ENCODE peak calls at places on chromosomes 5 and 9, in five cellular contexts. N, J, Q, G and X are unnamed samples.

GRCh38 chr9:4537581-4537980 is 47.3 kb downstream of the SLC1A1 start:
- DNase-seq in N (no peak), J (no peak), Q (no peak), G (no peak), X (no peak)

GRCh38 chr9:75504721-75505120 is 385.8 kb upstream of the PCSK5 start:
- DNase-seq in N (no peak), J (no peak), Q (no peak), G (no peak), X (no peak)

GRCh38 chr5:65986050-65986451 is 59.7 kb downstream of the ERBIN start:
- DNase-seq in N (no peak), J (peak; percentile 77), Q (peak; percentile 91), G (peak; percentile 86), X (no peak)

GRCh38 chr5:91301459-91301858 is 81.7 kb downstream of the ARRDC3 start:
- DNase-seq in N (no peak), J (no peak), Q (peak; percentile 53), G (peak; percentile 67), X (no peak)

GRCh38 chr5:72291601-72292000 is 28.4 kb downstream of the MRPS27 start:
- DNase-seq in N (no peak), J (no peak), Q (no peak), G (no peak), X (no peak)

GRCh38 chr9:116860509-116861120 is 173.5 kb downstream of the TRIM32 start:
- DNase-seq in N (no peak), J (peak; percentile 39), Q (peak; percentile 63), G (peak; percentile 63), X (peak; percentile 51)

GRCh38 chr5:157558089-157558595 is 17.4 kb downstream of the ADAM19 start:
- DNase-seq in N (no peak), J (peak; percentile 94), Q (peak; percentile 86), G (peak; percentile 77), X (no peak)

GRCh38 chr5:169942181-169942580 is 38.1 kb downstream of the INSYN2B start:
- DNase-seq in N (no peak), J (no peak), Q (no peak), G (no peak), X (no peak)

GRCh38 chr9:6781476-6781875 is 23.7 kb downstream of the KDM4C start:
- DNase-seq in N (no peak), J (no peak), Q (peak; percentile 16), G (no peak), X (no peak)

GRCh38 chr9:76395381-76395780 is 1.2 kb upstream of the RFK start:
- DNase-seq in N (no peak), J (no peak), Q (no peak), G (no peak), X (no peak)

GRCh38 chr9:76987594-76988200 is 31.8 kb upstream of the FOXB2 start:
- DNase-seq in N (no peak), J (peak; percentile 43), Q (peak; percentile 44), G (peak; percentile 49), X (peak; percentile 39)

GRCh38 chr9:83623634-83623991 is 670 bp downstream of the IDNK start:
- DNase-seq in N (no peak), J (peak; percentile 33), Q (no peak), G (no peak), X (peak; percentile 23)

GRCh38 chr9:84266087-84266561 is 74.4 kb downstream of the SLC28A3 start:
- DNase-seq in N (no peak), J (no peak), Q (no peak), G (no peak), X (peak; percentile 13)

GRCh38 chr5:149063017-149063687 is at the start of gene SH3TC2:
- DNase-seq in N (peak; percentile 59), J (peak; percentile 52), Q (peak; percentile 61), G (peak; percentile 31), X (no peak)

GRCh38 chr9:131410051-131410491 is 16.2 kb downstream of the PRRC2B start:
- DNase-seq in N (no peak), J (peak; percentile 46), Q (peak; percentile 55), G (peak; percentile 72), X (no peak)

GRCh38 chr5:34657550-34657921 is 1.4 kb downstream of the RAI14 start:
- DNase-seq in N (peak; percentile 44), J (peak; percentile 50), Q (peak; percentile 42), G (peak; percentile 54), X (no peak)

GRCh38 chr5:1152156-1152555 is 40.3 kb upstream of the SLC12A7 start:
- DNase-seq in N (no peak), J (no peak), Q (no peak), G (no peak), X (no peak)

GRCh38 chr9:76322810-76323209 is 71.4 kb downstream of the RFK start:
- DNase-seq in N (no peak), J (no peak), Q (no peak), G (no peak), X (no peak)

GRCh38 chr9:134171316-134172197 is 7.2 kb upstream of the RNU6ATAC start:
- DNase-seq in N (no peak), J (peak; percentile 24), Q (peak; percentile 28), G (peak; percentile 70), X (no peak)

GRCh38 chr5:132500244-132500930 is 9.8 kb upstream of the IRF1 start:
- DNase-seq in N (no peak), J (no peak), Q (no peak), G (no peak), X (no peak)

GRCh38 chr5:124738751-124739559 is 7.5 kb downstream of the ZNF608 start:
- DNase-seq in N (no peak), J (no peak), Q (no peak), G (no peak), X (no peak)
- TF ChIP-seq CTCF in N (no peak), J (peak; percentile 8), Q (no peak), G (no peak), X (no peak)

DNA sequence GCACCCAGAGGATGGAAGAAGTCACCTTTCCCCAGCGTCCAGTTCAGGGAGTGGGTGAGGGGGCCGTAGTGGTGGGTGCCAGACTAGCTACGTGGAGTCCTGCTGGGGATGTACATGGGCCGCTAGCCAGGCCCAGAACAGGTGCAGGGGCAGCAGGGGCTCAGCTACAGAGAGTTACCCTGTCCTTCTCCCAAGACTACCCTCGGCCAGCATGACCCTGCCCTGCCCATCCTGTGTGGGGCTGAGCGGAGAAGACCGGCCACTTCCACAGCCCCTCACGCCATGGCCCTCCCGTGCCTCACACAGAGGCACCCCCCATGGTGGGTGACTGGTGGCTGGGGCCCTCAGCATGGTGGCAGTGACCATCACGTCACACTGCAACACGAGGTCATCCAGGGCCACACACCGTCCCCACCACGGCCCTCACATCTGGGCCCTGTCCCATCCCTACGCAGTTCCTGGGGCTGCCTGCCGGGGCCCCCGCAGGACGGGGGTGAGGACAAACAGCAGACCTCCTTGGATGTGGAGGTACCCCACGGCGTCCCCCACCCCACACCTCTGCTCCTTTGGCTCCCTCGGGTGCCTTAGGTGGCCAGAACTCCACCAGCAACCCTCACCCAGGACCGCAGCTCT is 977 bp upstream of the DPP7 start:
- DNase-seq in N (peak; percentile 72), J (no peak), Q (no peak), G (no peak), X (peak; percentile 5)
- TF ChIP-seq CTCF in N (no peak), J (no peak), Q (no peak), G (no peak), X (no peak)

GRCh38 chr5:141915881-141916336 is 7.8 kb upstream of the DELE1 start:
- DNase-seq in N (no peak), J (no peak), Q (no peak), G (no peak), X (no peak)
- TF ChIP-seq CTCF in N (no peak), J (no peak), Q (no peak), G (no peak), X (no peak)

DNA sequence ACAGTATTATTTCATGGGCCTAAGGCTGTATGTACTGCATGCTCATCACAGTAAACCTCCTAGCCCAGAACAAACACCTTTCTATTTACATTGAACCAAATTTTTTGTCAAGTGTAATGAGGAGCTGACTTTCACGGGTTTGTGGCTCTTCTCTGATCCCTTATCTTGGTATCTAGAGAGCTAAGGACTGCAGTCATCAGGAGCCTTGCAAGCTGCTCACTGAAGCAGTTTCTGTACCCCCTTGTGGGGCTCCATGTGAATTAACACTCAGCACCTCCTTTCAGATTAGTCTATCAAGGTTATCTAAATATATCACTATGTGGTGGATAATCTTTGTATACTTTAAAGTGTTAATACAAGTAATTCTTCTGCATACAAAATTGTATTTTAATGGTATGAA is 108.2 kb downstream of the AUH start:
- DNase-seq in N (no peak), J (no peak), Q (peak; percentile 31), G (peak; percentile 17), X (no peak)
- TF ChIP-seq CTCF in N (no peak), J (no peak), Q (no peak), G (no peak), X (no peak)

GRCh38 chr5:59218424-59219045 is 635.7 kb downstream of the RAB3C start:
- DNase-seq in N (no peak), J (peak; percentile 35), Q (peak; percentile 3), G (peak; percentile 47), X (no peak)
- TF ChIP-seq CTCF in N (no peak), J (peak; percentile 18), Q (peak; percentile 35), G (no peak), X (peak; percentile 23)

GRCh38 chr9:136622538-136622948 is 40.2 kb upstream of the EGFL7 start:
- DNase-seq in N (peak; percentile 80), J (no peak), Q (no peak), G (no peak), X (no peak)

GRCh38 chr9:136625101-136626065 is 37.3 kb upstream of the EGFL7 start:
- DNase-seq in N (peak; percentile 86), J (peak; percentile 43), Q (peak; percentile 31), G (peak; percentile 67), X (no peak)

GRCh38 chr9:136623849-136624183 is 38.9 kb upstream of the EGFL7 start:
- DNase-seq in N (peak; percentile 76), J (no peak), Q (no peak), G (no peak), X (no peak)

GRCh38 chr9:136623016-136623848 is 39.5 kb upstream of the EGFL7 start:
- DNase-seq in N (peak; percentile 59), J (no peak), Q (no peak), G (no peak), X (no peak)

GRCh38 chr9:136624184-136624951 is 38.3 kb upstream of the EGFL7 start:
- DNase-seq in N (peak; percentile 75), J (no peak), Q (no peak), G (no peak), X (no peak)
- TF ChIP-seq CTCF in N (no peak), J (no peak), Q (no peak), G (no peak), X (no peak)

DNA sequence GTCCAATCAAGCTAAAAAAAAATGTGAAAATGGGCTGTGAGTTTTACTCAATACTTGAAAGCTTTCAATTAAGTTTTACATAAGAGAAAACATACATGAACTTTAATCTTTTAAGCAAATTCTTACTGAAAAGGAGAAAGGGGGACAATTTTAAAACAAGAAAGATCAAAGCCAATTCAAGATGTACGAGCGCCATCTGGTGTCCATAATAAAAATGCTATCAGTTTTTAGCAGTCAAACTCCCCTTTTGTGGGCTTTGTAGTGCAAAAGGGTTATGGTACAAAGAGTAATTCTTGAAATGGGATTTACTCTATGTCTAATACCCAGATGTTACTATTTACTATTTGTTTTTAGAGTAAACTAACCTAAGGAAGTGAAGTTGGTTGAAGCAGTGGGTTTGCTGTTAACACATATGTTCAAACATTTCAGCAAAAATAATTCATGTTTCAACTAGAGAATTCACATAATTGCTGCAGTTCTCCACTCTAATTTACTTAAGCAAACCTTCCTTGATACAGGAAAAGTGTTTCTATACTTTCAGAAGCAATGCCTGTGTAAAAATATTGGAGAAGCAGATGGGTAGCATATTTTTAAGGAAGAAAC is 228.2 kb upstream of the TYRP1 start:
- DNase-seq in N (no peak), J (peak; percentile 37), Q (peak; percentile 10), G (peak; percentile 38), X (peak; percentile 3)
- TF ChIP-seq CTCF in N (no peak), J (peak; percentile 56), Q (peak; percentile 51), G (peak; percentile 28), X (peak; percentile 60)